ENCODE peak calls at places on chromosomes 13 and 19, in seven cellular contexts. O is Karpas-422, Y is amniotic stem cell, Z is ELR, Q is NCI-H524, L is NCI-H1092 treated with DMSO at 0.1 percent for 48 hours, S is GM23248. C is an unnamed sample.

GRCh38 chr19:49272204-49272603 is 52.8 kb downstream of the SLC6A16 start:
- DNase-seq in Z (peak), Q (no peak), Y (no peak), O (no peak), L (no peak), S (peak), C (no peak)

GRCh38 chr13:79591493-79591892 is 110.5 kb downstream of the NDFIP2 start:
- DNase-seq in Z (no peak), O (no peak), S (no peak), Y (no peak), L (no peak), Q (no peak), C (no peak)

GRCh38 chr19:18300930-18301717 is 19.7 kb upstream of the JUND start:
- DNase-seq in O (no peak), Y (no peak), S (peak), L (no peak), Z (peak), Q (no peak), C (peak)

GRCh38 chr13:53012707-53013106 is 15.9 kb upstream of the OLFM4 start:
- DNase-seq in O (peak), Y (no peak), Q (no peak), L (no peak), S (no peak), Z (no peak), C (no peak)

GRCh38 chr13:35791191-35791902 is 314.9 kb upstream of the MAB21L1 start:
- DNase-seq in Z (peak), O (no peak), S (peak), Y (peak), Q (no peak), L (no peak), C (no peak)

GRCh38 chr19:35822579-35822978 is 9.9 kb upstream of the PRODH2 start:
- DNase-seq in O (no peak), L (no peak), Z (no peak), Y (no peak), S (no peak), Q (no peak), C (no peak)

GRCh38 chr19:45866400-45867176 is 2.5 kb downstream of the FOXA3 start:
- DNase-seq in S (no peak), Y (no peak), Z (no peak), Q (no peak), L (no peak), O (no peak), C (peak)

GRCh38 chr13:76741624-76742023 is 144.6 kb downstream of the KCTD12 start:
- DNase-seq in Z (peak), Y (no peak), S (no peak), Q (no peak), L (no peak), O (no peak), C (no peak)

GRCh38 chr19:35479278-35479677 is 11.0 kb downstream of the KRTDAP start:
- DNase-seq in Z (no peak), L (no peak), Q (peak), O (no peak), S (no peak), Y (no peak), C (no peak)

GRCh38 chr19:22622901-22623840 is 11.0 kb upstream of the ZNF492 start:
- DNase-seq in Z (no peak), L (no peak), O (no peak), S (peak), Y (no peak), Q (no peak), C (peak)

GRCh38 chr19:18659281-18660050 is 22.6 kb downstream of the KLHL26 start:
- DNase-seq in Y (no peak), O (peak), S (peak), Q (no peak), L (no peak), Z (peak), C (peak)

GRCh38 chr13:30340367-30341184 is 33.2 kb upstream of the KATNAL1 start:
- DNase-seq in S (peak), Z (peak), Q (peak), Y (peak), O (no peak), L (no peak), C (peak)

GRCh38 chr13:57630661-57631606 is 610 bp upstream of the PCDH17 start:
- DNase-seq in O (no peak), Z (peak), Y (no peak), L (peak), S (peak), Q (peak), C (peak)

GRCh38 chr13:48431987-48432615 is 19.2 kb upstream of the LPAR6 start:
- DNase-seq in O (no peak), Z (peak), L (no peak), Q (no peak), Y (no peak), S (peak), C (no peak)

GRCh38 chr13:28429685-28430290 is 65.1 kb downstream of the FLT1 start:
- DNase-seq in Y (no peak), O (no peak), Z (no peak), Q (no peak), S (peak), L (no peak), C (no peak)

GRCh38 chr19:38793186-38793585 is 4.2 kb downstream of the LGALS7B start:
- DNase-seq in Q (no peak), S (peak), L (no peak), Y (no peak), O (no peak), Z (peak), C (peak)

GRCh38 chr19:42386974-42387707 is 3.0 kb downstream of the CNFN start:
- DNase-seq in L (peak), S (peak), O (peak), Z (peak), Q (peak), Y (no peak), C (peak)

GRCh38 chr19:35090160-35090794 is 25.3 kb upstream of the FXYD3 start:
- DNase-seq in S (peak), Z (peak), O (peak), Y (no peak), L (peak), Q (peak), C (peak)

GRCh38 chr19:50679177-50680125 is 30.2 kb downstream of the C19orf81 start:
- DNase-seq in Y (no peak), O (peak), S (peak), L (peak), Q (peak), Z (peak), C (peak)

GRCh38 chr13:73684750-73685149 is 449.5 kb downstream of the KLF12 start:
- DNase-seq in S (no peak), Z (no peak), Y (no peak), O (no peak), L (no peak), Q (no peak), C (no peak)